ENCODE peak calls at places on chromosomes 11 and 22, in four cellular contexts. B is aorta, I is fibroblast of the conjunctiva, X is MCF 10A. E is an unnamed sample.

GRCh38 chr11:60763692-60764369 is 7.2 kb downstream of the MS4A15 start:
- DNase-seq in I (no peak), B (peak; percentile 24), X (no peak), E (no peak)

GRCh38 chr11:1153105-1153950 is 4.4 kb upstream of the MUC5AC start:
- DNase-seq in B (peak; percentile 59), X (no peak), I (no peak), E (no peak)

GRCh38 chr11:47800759-47801158 is 33.6 kb upstream of the FNBP4 start:
- DNase-seq in B (no peak), I (no peak), X (no peak), E (no peak)

GRCh38 chr11:32071811-32072210 is 19.1 kb upstream of the RCN1 start:
- DNase-seq in I (no peak), B (no peak), X (peak; percentile 57), E (no peak)

GRCh38 chr11:2526808-2527381 is 82.1 kb downstream of the KCNQ1 start:
- DNase-seq in I (no peak), B (peak; percentile 80), X (no peak), E (no peak)

GRCh38 chr11:60345489-60345888 is 18.4 kb downstream of the MS4A6E start:
- DNase-seq in B (no peak), I (no peak), X (peak; percentile 42), E (no peak)

GRCh38 chr22:27065259-27065658 is 407.9 kb downstream of the MIAT start:
- DNase-seq in B (no peak), X (no peak), I (no peak), E (no peak)

GRCh38 chr22:23395476-23396361 is 184.4 kb downstream of the IGLL1 start:
- DNase-seq in I (no peak), B (peak; percentile 57), X (no peak), E (peak; percentile 55)

GRCh38 chr11:15412054-15412453 is 297.3 kb downstream of the INSC start:
- DNase-seq in X (peak; percentile 17), I (no peak), B (no peak), E (no peak)

GRCh38 chr11:44351006-44351660 is 41.2 kb upstream of the ALX4 start:
- DNase-seq in I (no peak), X (no peak), B (no peak), E (no peak)

GRCh38 chr11:45754261-45754709 is 50.7 kb upstream of the SLC35C1 start:
- DNase-seq in B (peak; percentile 79), I (no peak), X (no peak), E (no peak)

E was measured in naive thymus-derived CD8-positive, alpha-beta T cell.